ENCODE peak calls at places on chromosomes 12 and 14, in four cellular contexts. One of them, this sample, is unnamed.

GRCh38 chr14:38098074-38098846 is 109.4 kb upstream of the SSTR1 start:
- DNase-seq in SK-N-SH: no peak
- DNase-seq in HCT116: no peak
- DNase-seq in sigmoid colon: no peak
- DNase-seq in this sample: no peak

GRCh38 chr14:93859957-93860356 is 67.2 kb upstream of the FAM181A start:
- DNase-seq in HCT116: no peak
- DNase-seq in sigmoid colon: no peak
- DNase-seq in SK-N-SH: peak
- DNase-seq in this sample: no peak

GRCh38 chr12:48956279-48957140 is 777 bp downstream of the ARF3 start:
- DNase-seq in sigmoid colon: peak
- DNase-seq in SK-N-SH: peak
- DNase-seq in HCT116: peak
- DNase-seq in this sample: peak

GRCh38 chr12:62260733-62261683 is 804 bp downstream of the USP15 start:
- DNase-seq in SK-N-SH: peak
- DNase-seq in HCT116: peak
- DNase-seq in sigmoid colon: no peak
- DNase-seq in this sample: no peak

GRCh38 chr12:102548543-102548942 is 68.2 kb upstream of the IGF1 start:
- DNase-seq in sigmoid colon: no peak
- DNase-seq in SK-N-SH: no peak
- DNase-seq in HCT116: no peak
- DNase-seq in this sample: no peak

GRCh38 chr12:90854136-90854689 is 100.8 kb downstream of the CCER1 start:
- DNase-seq in HCT116: peak
- DNase-seq in sigmoid colon: no peak
- DNase-seq in SK-N-SH: peak
- DNase-seq in this sample: no peak

GRCh38 chr12:62714409-62715075 is 220.4 kb downstream of the PPM1H start:
- DNase-seq in HCT116: no peak
- DNase-seq in sigmoid colon: no peak
- DNase-seq in SK-N-SH: peak
- DNase-seq in this sample: no peak

GRCh38 chr12:53476769-53477209 is 22.5 kb downstream of the MAP3K12 start:
- DNase-seq in sigmoid colon: no peak
- DNase-seq in HCT116: no peak
- DNase-seq in SK-N-SH: peak
- DNase-seq in this sample: no peak

GRCh38 chr12:52515927-52516831 is 4.0 kb downstream of the KRT5 start:
- DNase-seq in sigmoid colon: no peak
- DNase-seq in SK-N-SH: no peak
- DNase-seq in HCT116: no peak
- DNase-seq in this sample: peak

GRCh38 chr14:38210168-38210567 is 2.5 kb downstream of the SSTR1 start:
- DNase-seq in SK-N-SH: no peak
- DNase-seq in HCT116: no peak
- DNase-seq in sigmoid colon: no peak
- DNase-seq in this sample: no peak

GRCh38 chr14:20476795-20477194 is 7.6 kb downstream of the PNP start:
- DNase-seq in sigmoid colon: no peak
- DNase-seq in HCT116: no peak
- DNase-seq in SK-N-SH: no peak
- DNase-seq in this sample: no peak

GRCh38 chr14:35384386-35385041 is 20.0 kb downstream of the NFKBIA start:
- DNase-seq in SK-N-SH: no peak
- DNase-seq in sigmoid colon: peak
- DNase-seq in HCT116: no peak
- DNase-seq in this sample: no peak

GRCh38 chr12:46647034-46647433 is 178.8 kb downstream of the SLC38A4 start:
- DNase-seq in sigmoid colon: no peak
- DNase-seq in SK-N-SH: no peak
- DNase-seq in HCT116: no peak
- DNase-seq in this sample: no peak

GRCh38 chr14:63134801-63135200 is 69.4 kb upstream of the RHOJ start:
- DNase-seq in sigmoid colon: no peak
- DNase-seq in SK-N-SH: peak
- DNase-seq in HCT116: no peak
- DNase-seq in this sample: no peak

GRCh38 chr12:20370001-20370381 is 1.7 kb downstream of the PDE3A start:
- DNase-seq in HCT116: no peak
- DNase-seq in sigmoid colon: peak
- DNase-seq in SK-N-SH: peak
- DNase-seq in this sample: no peak

GRCh38 chr14:87508333-87508732 is 484.6 kb downstream of the GALC start:
- DNase-seq in SK-N-SH: no peak
- DNase-seq in HCT116: no peak
- DNase-seq in sigmoid colon: no peak
- DNase-seq in this sample: no peak

GRCh38 chr14:22973217-22974032 is 8.9 kb downstream of the AJUBA start:
- DNase-seq in sigmoid colon: no peak
- DNase-seq in HCT116: no peak
- DNase-seq in SK-N-SH: peak
- DNase-seq in this sample: peak

GRCh38 chr12:29316772-29317171 is 64.2 kb downstream of the ERGIC2 start:
- DNase-seq in sigmoid colon: no peak
- DNase-seq in SK-N-SH: no peak
- DNase-seq in HCT116: no peak
- DNase-seq in this sample: no peak
- TF ChIP-seq POLR2AphosphoS5 in sigmoid colon: no peak
- TF ChIP-seq POLR2AphosphoS5 in SK-N-SH: peak
- TF ChIP-seq POLR2AphosphoS5 in HCT116: no peak
- TF ChIP-seq POLR2AphosphoS5 in this sample: no peak

DNA sequence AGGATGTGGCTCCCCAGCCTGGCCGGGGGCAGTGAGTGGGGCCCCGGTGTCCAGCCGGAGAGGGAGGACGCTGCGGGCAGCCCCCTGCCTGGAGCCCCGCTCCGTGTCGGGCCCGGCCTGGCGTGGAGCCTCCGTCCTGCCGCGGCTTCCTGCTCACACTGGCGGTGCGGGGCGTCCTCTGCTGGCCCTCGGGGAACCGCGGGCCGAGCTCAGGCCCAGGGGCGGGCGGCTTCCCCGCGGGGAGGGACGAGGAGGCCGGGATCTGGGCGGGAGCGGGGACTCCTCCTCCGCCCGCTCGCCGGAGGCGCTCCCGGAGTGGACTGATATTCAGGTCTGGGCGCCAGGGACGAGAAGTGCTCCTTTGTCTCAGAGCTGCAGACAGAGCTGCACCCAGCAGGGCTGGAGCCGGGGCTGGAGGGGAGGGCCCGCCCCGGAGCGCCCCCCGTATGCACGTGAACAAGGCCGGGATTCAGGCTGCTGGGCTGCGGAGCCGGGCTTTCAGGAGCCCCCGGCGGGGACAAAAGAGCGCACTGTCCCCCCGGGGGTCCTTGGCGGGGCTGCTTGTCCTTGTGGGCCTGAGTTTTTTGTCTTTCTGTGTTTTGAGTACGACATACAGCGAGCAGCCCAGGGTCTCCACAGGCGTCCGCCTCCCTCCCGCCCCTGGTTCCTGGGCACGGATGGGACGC is 2.3 kb downstream of the MMP17 start:
- DNase-seq in SK-N-SH: peak
- DNase-seq in sigmoid colon: peak
- DNase-seq in HCT116: peak
- DNase-seq in this sample: peak
- TF ChIP-seq POLR2AphosphoS5 in SK-N-SH: peak
- TF ChIP-seq POLR2AphosphoS5 in sigmoid colon: peak
- TF ChIP-seq POLR2AphosphoS5 in HCT116: peak
- TF ChIP-seq POLR2AphosphoS5 in this sample: peak

DNA sequence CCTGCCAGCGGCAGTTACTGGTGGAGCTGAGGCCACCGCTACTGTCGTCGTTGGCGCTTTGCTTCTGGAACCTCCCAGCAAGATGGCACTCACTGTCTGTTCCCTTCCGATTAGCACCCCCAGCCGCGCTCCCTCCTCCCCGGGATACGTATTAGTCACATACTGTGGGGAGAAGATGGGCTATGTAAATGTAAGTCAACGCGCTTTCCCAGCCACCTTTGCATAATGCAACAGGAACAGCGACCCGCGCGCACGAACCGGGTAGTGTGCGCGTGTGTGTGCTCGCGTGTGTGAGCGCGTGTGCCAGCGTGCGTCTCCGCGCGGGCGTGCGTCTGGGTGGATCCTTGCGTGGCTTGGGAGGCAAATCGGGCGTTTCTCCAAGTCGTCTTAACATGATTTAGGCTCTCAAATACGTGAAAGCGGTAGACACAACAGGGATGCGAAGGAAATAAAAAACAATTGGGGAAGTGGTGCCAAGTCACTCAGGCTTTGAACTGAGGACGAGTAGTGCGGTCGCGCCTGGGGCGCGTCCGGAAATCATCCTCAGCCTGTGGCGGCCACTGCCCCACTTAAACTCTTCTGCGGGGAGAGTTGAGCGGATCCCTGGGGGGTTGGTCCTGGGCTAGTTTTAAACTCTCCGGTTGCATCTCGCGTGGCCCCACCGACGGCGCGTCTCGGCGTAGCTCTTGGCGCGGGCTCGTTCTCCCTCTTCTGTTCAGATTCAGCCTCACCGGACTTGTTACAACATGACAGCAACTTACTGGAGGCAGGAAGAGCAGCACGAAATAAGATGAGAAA is 1.8 kb downstream of the FLRT2 start:
- DNase-seq in SK-N-SH: peak
- DNase-seq in HCT116: no peak
- DNase-seq in sigmoid colon: peak
- DNase-seq in this sample: peak
- TF ChIP-seq POLR2AphosphoS5 in SK-N-SH: no peak
- TF ChIP-seq POLR2AphosphoS5 in HCT116: no peak
- TF ChIP-seq POLR2AphosphoS5 in sigmoid colon: no peak
- TF ChIP-seq POLR2AphosphoS5 in this sample: no peak

GRCh38 chr14:96221109-96221650 is 16.5 kb downstream of the BDKRB2 start:
- DNase-seq in sigmoid colon: no peak
- DNase-seq in SK-N-SH: no peak
- DNase-seq in HCT116: no peak
- DNase-seq in this sample: no peak
- TF ChIP-seq POLR2AphosphoS5 in sigmoid colon: peak
- TF ChIP-seq POLR2AphosphoS5 in SK-N-SH: no peak
- TF ChIP-seq POLR2AphosphoS5 in HCT116: no peak
- TF ChIP-seq POLR2AphosphoS5 in this sample: no peak

DNA sequence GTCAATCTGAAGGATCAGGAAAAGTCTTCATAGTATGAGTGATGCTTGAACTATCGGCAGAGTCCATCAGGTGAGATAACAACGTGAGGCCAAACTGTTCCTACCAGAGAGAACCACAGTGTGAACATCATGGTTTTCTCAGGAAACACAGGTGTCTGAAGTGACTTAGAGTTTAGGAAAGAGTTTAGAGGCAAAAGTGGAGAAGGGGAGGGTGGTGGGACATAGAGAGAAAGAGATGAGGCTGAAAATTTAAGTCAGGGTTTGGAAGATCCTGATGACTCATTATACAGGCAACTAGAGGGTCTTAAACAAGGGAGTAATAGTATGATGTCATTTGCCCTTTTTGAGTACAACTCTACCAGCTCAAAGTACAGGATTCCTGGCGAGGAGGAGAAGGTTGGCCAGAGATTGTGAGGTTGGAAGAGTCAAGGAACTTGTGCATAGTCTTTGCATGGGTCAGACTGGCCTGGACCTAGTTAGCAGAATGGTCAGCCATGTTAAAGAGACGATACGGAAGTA is 16.0 kb downstream of the CPNE8 start:
- DNase-seq in sigmoid colon: no peak
- DNase-seq in SK-N-SH: no peak
- DNase-seq in HCT116: no peak
- DNase-seq in this sample: no peak
- TF ChIP-seq POLR2AphosphoS5 in sigmoid colon: no peak
- TF ChIP-seq POLR2AphosphoS5 in SK-N-SH: no peak
- TF ChIP-seq POLR2AphosphoS5 in HCT116: no peak
- TF ChIP-seq POLR2AphosphoS5 in this sample: no peak

GRCh38 chr14:77498120-77498979 is at the start of gene ISM2:
- DNase-seq in HCT116: no peak
- DNase-seq in SK-N-SH: peak
- DNase-seq in sigmoid colon: peak
- DNase-seq in this sample: peak
- TF ChIP-seq POLR2AphosphoS5 in HCT116: no peak
- TF ChIP-seq POLR2AphosphoS5 in SK-N-SH: no peak
- TF ChIP-seq POLR2AphosphoS5 in sigmoid colon: no peak
- TF ChIP-seq POLR2AphosphoS5 in this sample: no peak

DNA sequence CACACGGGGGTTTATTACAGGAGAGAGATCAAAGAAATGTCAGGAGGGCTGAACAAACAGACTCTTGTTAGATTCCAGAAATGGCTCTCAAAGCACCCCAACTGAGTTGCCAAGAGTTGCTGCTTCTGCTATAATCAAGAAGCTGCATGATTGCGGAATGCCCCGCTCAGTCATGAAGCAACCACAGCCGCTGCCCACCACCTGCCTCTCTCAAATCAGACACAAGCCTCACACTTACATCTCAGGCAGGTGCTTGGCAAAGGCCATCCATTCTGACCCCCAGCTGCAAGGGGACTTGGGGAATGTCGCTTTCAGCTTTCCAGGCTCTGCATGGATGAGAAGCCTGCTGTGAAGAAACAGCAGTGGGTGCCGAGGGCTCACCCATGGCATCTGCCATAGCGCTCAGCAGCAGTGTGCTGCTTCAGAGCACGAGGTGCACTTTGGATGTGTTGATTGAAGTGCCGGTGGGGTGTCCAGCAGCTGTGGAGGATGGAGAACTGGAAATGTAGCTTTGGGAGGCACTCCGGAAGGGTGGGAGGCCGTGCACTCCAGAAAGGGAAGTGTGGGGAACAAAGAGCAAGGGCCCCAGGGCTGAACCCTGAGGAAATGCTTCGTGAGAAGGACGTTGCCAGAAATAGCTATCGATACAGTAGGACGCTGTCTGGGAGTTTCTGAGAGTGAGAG is 37.7 kb downstream of the LRRC74A start:
- DNase-seq in HCT116: no peak
- DNase-seq in SK-N-SH: no peak
- DNase-seq in sigmoid colon: peak
- DNase-seq in this sample: peak
- TF ChIP-seq POLR2AphosphoS5 in HCT116: no peak
- TF ChIP-seq POLR2AphosphoS5 in SK-N-SH: no peak
- TF ChIP-seq POLR2AphosphoS5 in sigmoid colon: peak
- TF ChIP-seq POLR2AphosphoS5 in this sample: peak

This sample was measured in upper lobe of left lung.